ENCODE peak calls at places on chromosomes 6 and 20, in six cellular contexts. B is CD4-positive, CD25-positive, alpha-beta regulatory T cell; Z is AML-193; U is HT1080; H is activated T-cell treated with anti-CD3 and anti-CD28 coated beads, Interleukin-2, amount 50 U/mL, for 1 hour; T is fibroblast of the aortic adventitia. R is an unnamed sample.

GRCh38 chr20:50111120-50111828 is 1.7 kb downstream of the UBE2V1 start:
- DNase-seq in B (no peak), Z (no peak), U (peak), H (no peak), T (peak), R (no peak)

GRCh38 chr6:125101656-125102055 is 51.9 kb upstream of the TPD52L1 start:
- DNase-seq in B (no peak), Z (no peak), U (no peak), H (no peak), T (no peak), R (no peak)

GRCh38 chr20:43409041-43409913 is 48.4 kb upstream of the SRSF6 start:
- DNase-seq in B (no peak), Z (peak), U (peak), H (no peak), T (peak), R (no peak)

GRCh38 chr6:43608783-43609182 is 20.3 kb downstream of the GTPBP2 start:
- DNase-seq in B (no peak), Z (peak), U (no peak), H (no peak), T (no peak), R (no peak)

GRCh38 chr6:44084231-44085014 is 42.8 kb downstream of the MRPL14 start:
- DNase-seq in B (no peak), Z (no peak), U (peak), H (no peak), T (no peak), R (no peak)

GRCh38 chr20:37226889-37227288 is 34.7 kb downstream of the GHRH start:
- DNase-seq in B (no peak), Z (no peak), U (no peak), H (no peak), T (peak), R (no peak)

GRCh38 chr20:49854190-49854875 is 41.7 kb downstream of the SLC9A8 start:
- DNase-seq in B (no peak), Z (no peak), U (no peak), H (no peak), T (no peak), R (no peak)

GRCh38 chr6:144066745-144067484 is 28.5 kb downstream of the SF3B5 start:
- DNase-seq in B (no peak), Z (no peak), U (no peak), H (no peak), T (no peak), R (no peak)

GRCh38 chr6:1544000-1544399 is 65.7 kb upstream of the FOXC1 start:
- DNase-seq in B (no peak), Z (no peak), U (no peak), H (no peak), T (no peak), R (no peak)

GRCh38 chr6:152563182-152563581 is 74.0 kb downstream of the SYNE1 start:
- DNase-seq in B (no peak), Z (no peak), U (no peak), H (no peak), T (no peak), R (no peak)

GRCh38 chr20:1357921-1358671 is 29.2 kb upstream of the SDCBP2 start:
- DNase-seq in B (no peak), Z (no peak), U (peak), H (no peak), T (peak), R (no peak)

GRCh38 chr6:39029156-39030011 is 19.2 kb upstream of the GLP1R start:
- DNase-seq in B (no peak), Z (peak), U (peak), H (peak), T (no peak), R (no peak)

GRCh38 chr20:50129662-50130345 is 16.9 kb upstream of the UBE2V1 start:
- DNase-seq in B (no peak), Z (no peak), U (no peak), H (no peak), T (no peak), R (no peak)

GRCh38 chr20:34871320-34871926 is 1.2 kb downstream of the GGT7 start:
- DNase-seq in B (no peak), Z (no peak), U (no peak), H (no peak), T (no peak), R (no peak)

GRCh38 chr6:2714359-2714895 is 36.3 kb downstream of the MYLK4 start:
- DNase-seq in B (no peak), Z (no peak), U (peak), H (no peak), T (peak), R (no peak)

GRCh38 chr6:6494677-6495076 is 93.8 kb upstream of the LY86 start:
- DNase-seq in B (no peak), Z (peak), U (peak), H (no peak), T (no peak), R (peak)

GRCh38 chr6:137013738-137014602 is 30.8 kb downstream of the IL20RA start:
- DNase-seq in B (no peak), Z (peak), U (peak), H (no peak), T (peak), R (no peak)

GRCh38 chr6:145733770-145734169 is 1.6 kb downstream of the EPM2A start:
- DNase-seq in B (no peak), Z (peak), U (no peak), H (no peak), T (no peak), R (no peak)

GRCh38 chr20:56810141-56810540 is 181.0 kb downstream of the TFAP2C start:
- DNase-seq in B (no peak), Z (no peak), U (no peak), H (no peak), T (no peak), R (no peak)

GRCh38 chr6:3229566-3230274 is 2.3 kb upstream of the TUBB2B start:
- DNase-seq in B (no peak), Z (no peak), U (no peak), H (peak), T (peak), R (peak)

GRCh38 chr6:71254323-71254722 is 34.3 kb upstream of the OGFRL1 start:
- DNase-seq in B (no peak), Z (no peak), U (no peak), H (no peak), T (no peak), R (no peak)

GRCh38 chr6:163337958-163338357 is 76.6 kb upstream of the QKI start:
- DNase-seq in B (no peak), Z (no peak), U (no peak), H (no peak), T (no peak), R (no peak)

GRCh38 chr20:20820104-20820503 is 107.7 kb upstream of the RALGAPA2 start:
- DNase-seq in B (no peak), Z (no peak), U (no peak), H (no peak), T (no peak), R (no peak)

GRCh38 chr6:11218827-11219826 is 13.3 kb downstream of the NEDD9 start:
- DNase-seq in B (no peak), Z (no peak), U (peak), H (no peak), T (no peak), R (no peak)

GRCh38 chr6:37821449-37821848 is 1.9 kb downstream of the ZFAND3 start:
- DNase-seq in B (no peak), Z (no peak), U (no peak), H (no peak), T (no peak), R (no peak)

GRCh38 chr20:4051413-4052138 is 36.2 kb upstream of the RNF24 start:
- DNase-seq in B (no peak), Z (no peak), U (no peak), H (no peak), T (peak), R (no peak)

GRCh38 chr20:64151634-64152530 is 12.4 kb upstream of the MYT1 start:
- DNase-seq in B (no peak), Z (no peak), U (peak), H (no peak), T (no peak), R (no peak)

GRCh38 chr20:63628246-63628975 is 1.5 kb upstream of the GMEB2 start:
- DNase-seq in B (no peak), Z (peak), U (peak), H (peak), T (peak), R (peak)

GRCh38 chr6:100078509-100078908 is 84.5 kb upstream of the MCHR2 start:
- DNase-seq in B (no peak), Z (no peak), U (peak), H (no peak), T (peak), R (no peak)

GRCh38 chr6:92888316-92888715 is 531.0 kb downstream of the EPHA7 start:
- DNase-seq in B (no peak), Z (no peak), U (no peak), H (no peak), T (no peak), R (no peak)

GRCh38 chr6:39818695-39819094 is 26.5 kb downstream of the DAAM2 start:
- DNase-seq in B (no peak), Z (no peak), U (no peak), H (no peak), T (no peak), R (no peak)

GRCh38 chr6:15380354-15380753 is 134.5 kb downstream of the JARID2 start:
- DNase-seq in B (no peak), Z (no peak), U (no peak), H (no peak), T (no peak), R (no peak)

GRCh38 chr6:53862517-53863457 is 68.0 kb downstream of the LRRC1 start:
- DNase-seq in B (no peak), Z (no peak), U (peak), H (no peak), T (peak), R (no peak)

GRCh38 chr6:9437836-9438235 is 977.0 kb downstream of the TFAP2A start:
- DNase-seq in B (no peak), Z (no peak), U (peak), H (no peak), T (peak), R (no peak)

GRCh38 chr20:5316188-5317158 is at the start of gene PROKR2:
- DNase-seq in B (no peak), Z (no peak), U (no peak), H (no peak), T (no peak), R (no peak)

GRCh38 chr6:16551466-16551865 is 209.8 kb downstream of the ATXN1 start:
- DNase-seq in B (no peak), Z (no peak), U (no peak), H (no peak), T (no peak), R (no peak)